ENCODE peak calls at places on chromosomes 13 and 19, in eight cellular contexts. C is T-helper 17 cell; I is neural crest cell; M is stimulated activated CD4-positive, alpha-beta T cell treated with anti-CD3 and anti-CD28 coated beads, Interleukin-1b, Interleukin-23, amount 100 ng/mL, for 24 hours; W is chondrocyte; U is activated CD4-positive, CD25-positive, alpha-beta regulatory T cell; A is HS-5; F is stimulated activated CD8-positive, alpha-beta memory T cell treated with anti-CD3 and anti-CD28 coated beads, Interleukin-12 subunit alpha, Interleukin-12 subunit beta, amount 100 ng/mL, for 1 hour. N is an unnamed sample.

GRCh38 chr19:8404391-8405151 is 8.5 kb upstream of the MARCHF2 start:
- DNase-seq in W (no peak), C (no peak), M (no peak), U (no peak), F (no peak), A (no peak), I (no peak), N (no peak)

GRCh38 chr13:32284927-32285632 is 30.1 kb downstream of the ZAR1L start:
- DNase-seq in U (no peak), C (no peak), I (no peak), M (no peak), F (no peak), A (no peak), W (no peak), N (no peak)

GRCh38 chr13:27952931-27953670 is 16.0 kb downstream of the CDX2 start:
- DNase-seq in A (no peak), F (no peak), I (no peak), W (no peak), M (no peak), U (no peak), C (no peak), N (peak; percentile 31)

GRCh38 chr13:30734434-30734833 is 909 bp upstream of the ALOX5AP start:
- DNase-seq in W (no peak), I (no peak), M (no peak), F (no peak), U (no peak), A (peak; percentile 33), C (no peak), N (no peak)

GRCh38 chr13:71378992-71379905 is 487.8 kb downstream of the DACH1 start:
- DNase-seq in M (no peak), C (no peak), I (no peak), A (peak; percentile 26), W (no peak), U (no peak), F (no peak), N (no peak)

GRCh38 chr19:45781282-45782161 is 768 bp downstream of the DMPK start:
- DNase-seq in U (no peak), C (no peak), F (no peak), A (no peak), M (no peak), W (no peak), I (peak; percentile 3), N (no peak)

GRCh38 chr19:55253842-55254624 is 4.8 kb downstream of the PPP6R1 start:
- DNase-seq in W (no peak), A (no peak), M (no peak), U (peak; percentile 41), F (no peak), I (no peak), C (peak; percentile 50), N (no peak)

GRCh38 chr19:7013678-7014077 is 7.6 kb downstream of the MBD3L2B start:
- DNase-seq in F (no peak), W (no peak), A (peak; percentile 71), C (no peak), U (no peak), M (no peak), I (no peak), N (no peak)

GRCh38 chr13:35851238-35851814 is 279.9 kb downstream of the DCLK1 start:
- DNase-seq in A (no peak), C (no peak), M (no peak), I (no peak), U (no peak), F (no peak), W (no peak), N (no peak)

GRCh38 chr13:114111577-114111976 is 20.8 kb downstream of the RASA3 start:
- DNase-seq in F (no peak), A (no peak), C (peak; percentile 6), I (no peak), W (peak; percentile 10), U (no peak), M (no peak), N (no peak)

GRCh38 chr13:48068952-48069351 is 26.0 kb downstream of the MED4 start:
- DNase-seq in M (no peak), W (no peak), C (no peak), A (no peak), F (no peak), I (no peak), U (no peak), N (no peak)

GRCh38 chr13:61833228-61833627 is 417.6 kb upstream of the PCDH20 start:
- DNase-seq in I (no peak), C (no peak), U (no peak), W (no peak), F (no peak), A (no peak), M (no peak), N (no peak)

GRCh38 chr19:48674921-48675824 is 2.4 kb upstream of the NTN5 start:
- DNase-seq in C (peak; percentile 55), A (peak; percentile 36), M (peak; percentile 66), W (no peak), U (peak; percentile 61), I (peak; percentile 88), F (peak; percentile 57), N (peak; percentile 84)

GRCh38 chr13:39946769-39947168 is 291.3 kb downstream of the COG6 start:
- DNase-seq in F (no peak), I (no peak), C (no peak), W (no peak), M (no peak), A (no peak), U (no peak), N (no peak)

GRCh38 chr19:52648336-52648990 is 10.3 kb upstream of the ZNF83 start:
- DNase-seq in M (no peak), U (no peak), F (no peak), A (no peak), W (no peak), I (no peak), C (no peak), N (no peak)

GRCh38 chr13:80336335-80336734 is 4.6 kb downstream of the SPRY2 start:
- DNase-seq in U (no peak), M (no peak), F (no peak), C (no peak), W (no peak), I (no peak), A (no peak), N (no peak)

GRCh38 chr19:43534305-43534612 is 1.3 kb downstream of the ZNF575 start:
- DNase-seq in A (no peak), F (no peak), M (no peak), C (no peak), W (no peak), I (no peak), U (no peak), N (no peak)

GRCh38 chr19:18895038-18895827 is 725 bp downstream of the CERS1 start:
- DNase-seq in C (no peak), F (no peak), A (no peak), U (no peak), W (no peak), M (no peak), I (peak; percentile 69), N (peak; percentile 78)

GRCh38 chr13:30033681-30034447 is 183.4 kb upstream of the UBL3 start:
- DNase-seq in U (no peak), I (no peak), A (peak; percentile 53), F (no peak), W (no peak), C (no peak), M (no peak), N (no peak)

GRCh38 chr19:51714848-51715247 is 8.9 kb downstream of the HAS1 start:
- DNase-seq in M (no peak), F (no peak), C (no peak), U (no peak), I (no peak), A (no peak), W (no peak), N (no peak)

GRCh38 chr13:73136776-73137175 is 78.0 kb downstream of the KLF5 start:
- DNase-seq in W (no peak), I (no peak), M (no peak), C (no peak), U (no peak), A (no peak), F (no peak), N (no peak)

GRCh38 chr13:97302611-97303010 is 80.5 kb downstream of the MBNL2 start:
- DNase-seq in U (no peak), I (no peak), A (no peak), C (no peak), F (no peak), M (no peak), W (no peak), N (no peak)

GRCh38 chr19:44645407-44646048 is 1.8 kb downstream of the PVR start:
- DNase-seq in F (no peak), M (no peak), A (no peak), U (no peak), W (no peak), C (no peak), I (no peak), N (no peak)

GRCh38 chr19:45216677-45217076 is 28.5 kb downstream of the EXOC3L2 start:
- DNase-seq in M (no peak), I (no peak), F (no peak), U (no peak), A (no peak), W (no peak), C (no peak), N (no peak)

GRCh38 chr19:47056416-47056815 is 8.0 kb upstream of the TMEM160 start:
- DNase-seq in U (no peak), W (no peak), I (no peak), A (no peak), M (no peak), C (no peak), F (no peak), N (no peak)

GRCh38 chr19:42052241-42052863 is 17.7 kb downstream of the GRIK5 start:
- DNase-seq in A (no peak), F (no peak), I (no peak), C (no peak), U (no peak), M (no peak), W (no peak), N (peak; percentile 35)

GRCh38 chr13:49370390-49370789 is 73.5 kb downstream of the CAB39L start:
- DNase-seq in M (no peak), F (no peak), C (no peak), I (no peak), U (no peak), W (no peak), A (no peak), N (no peak)

GRCh38 chr19:52896431-52897148 is 845 bp downstream of the ZNF320 start:
- DNase-seq in C (no peak), U (no peak), M (no peak), F (no peak), I (peak; percentile 7), W (no peak), A (peak; percentile 5), N (peak; percentile 20)

GRCh38 chr13:98576215-98576945 is 527 bp downstream of the STK24 start:
- DNase-seq in W (no peak), I (peak; percentile 19), C (peak; percentile 31), U (peak; percentile 31), A (no peak), M (no peak), F (no peak), N (peak; percentile 59)

N was measured in nephron progenitor cell.